ENCODE peak calls at places on chromosome 3, in four cellular contexts. F is activated naive CD4-positive, alpha-beta T cell treated with Interleukin-2 at 50 U/mL for 16 hours; R is HAP-1; M is activated T-helper 9 cell treated with anti-CD3 and anti-CD28 coated beads, Interleukin-2, amount 50 U/mL, for 16 hours. J is an unnamed sample.

GRCh38 chr3:155335955-155336354 is 42.5 kb upstream of the STRIT1 start:
- DNase-seq in R (no peak), F (no peak), M (no peak), J (no peak)

GRCh38 chr3:135325726-135326245 is 530.7 kb downstream of the EPHB1 start:
- DNase-seq in F (no peak), R (no peak), M (no peak), J (no peak)

GRCh38 chr3:158773845-158774542 is 27.9 kb upstream of the MFSD1 start:
- DNase-seq in F (no peak), M (no peak), R (no peak), J (peak; percentile 42)

GRCh38 chr3:16177962-16178627 is 3.6 kb downstream of the GALNT15 start:
- DNase-seq in M (peak; percentile 37), F (peak; percentile 64), R (peak; percentile 83), J (peak; percentile 61)

GRCh38 chr3:128296469-128297251 is 143.4 kb downstream of the EEFSEC start:
- DNase-seq in M (no peak), R (peak; percentile 2), F (no peak), J (no peak)

GRCh38 chr3:151290673-151291072 is 12.3 kb upstream of the P2RY14 start:
- DNase-seq in F (no peak), M (no peak), R (no peak), J (no peak)

GRCh38 chr3:118932822-118933558 is 101.7 kb downstream of the IGSF11 start:
- DNase-seq in F (no peak), R (no peak), M (no peak), J (no peak)

GRCh38 chr3:16423947-16424673 is 89.4 kb downstream of the RFTN1 start:
- DNase-seq in R (no peak), F (no peak), M (no peak), J (no peak)

GRCh38 chr3:98778852-98779379 is 15.8 kb downstream of the ST3GAL6 start:
- DNase-seq in R (no peak), M (no peak), F (no peak), J (peak; percentile 13)

GRCh38 chr3:46114324-46114988 is 87.2 kb upstream of the XCR1 start:
- DNase-seq in F (no peak), M (no peak), R (no peak), J (no peak)

GRCh38 chr3:178295257-178295912 is 240.9 kb upstream of the KCNMB2 start:
- DNase-seq in M (no peak), R (no peak), F (no peak), J (no peak)

GRCh38 chr3:59692117-59692516 is 642.3 kb upstream of the CFAP20DC start:
- DNase-seq in M (no peak), F (no peak), R (no peak), J (no peak)

GRCh38 chr3:115916866-115917265 is 293.6 kb downstream of the GAP43 start:
- DNase-seq in F (no peak), M (no peak), R (no peak), J (no peak)

GRCh38 chr3:193053031-193053430 is 135.4 kb upstream of the MB21D2 start:
- DNase-seq in R (no peak), F (no peak), M (no peak), J (no peak)

GRCh38 chr3:37779289-37780152 is 82.2 kb upstream of the CTDSPL start:
- DNase-seq in M (no peak), R (peak; percentile 50), F (no peak), J (peak; percentile 40)

GRCh38 chr3:39250116-39250747 is 29.6 kb downstream of the CX3CR1 start:
- DNase-seq in M (no peak), F (no peak), R (no peak), J (no peak)

GRCh38 chr3:161273589-161274218 is 52.6 kb downstream of the NMD3 start:
- DNase-seq in R (peak; percentile 49), F (peak; percentile 14), M (no peak), J (peak; percentile 45)

GRCh38 chr3:9951962-9952805 is at the start of gene PRRT3:
- DNase-seq in R (peak; percentile 73), M (peak; percentile 42), F (peak; percentile 67), J (no peak)

GRCh38 chr3:38843898-38844297 is 27.9 kb upstream of the SCN10A start:
- DNase-seq in R (no peak), F (no peak), M (no peak), J (no peak)

GRCh38 chr3:182921665-182922355 is 58.5 kb downstream of the DCUN1D1 start:
- DNase-seq in R (no peak), F (no peak), M (no peak), J (no peak)

GRCh38 chr3:40237892-40238571 is 71.5 kb upstream of the EIF1B start:
- DNase-seq in M (no peak), F (no peak), R (peak; percentile 56), J (no peak)

GRCh38 chr3:157109267-157110141 is 50.4 kb downstream of the CCNL1 start:
- DNase-seq in R (no peak), F (no peak), M (no peak), J (no peak)

GRCh38 chr3:3800685-3801509 is 1.7 kb downstream of the LRRN1 start:
- DNase-seq in M (no peak), R (peak; percentile 57), F (no peak), J (peak; percentile 21)

GRCh38 chr3:159637895-159638542 is 350.6 kb upstream of the IL12A start:
- DNase-seq in R (no peak), F (no peak), M (no peak), J (no peak)

GRCh38 chr3:20320489-20320888 is 134.5 kb upstream of the SGO1 start:
- DNase-seq in R (no peak), F (no peak), M (no peak), J (no peak)

GRCh38 chr3:75341324-75342067 is 322.6 kb upstream of the FRG2C start:
- DNase-seq in F (no peak), R (no peak), M (no peak), J (no peak)

GRCh38 chr3:14605070-14605469 is 46.5 kb upstream of the CCDC174 start:
- DNase-seq in F (no peak), M (no peak), R (no peak), J (no peak)

GRCh38 chr3:64408770-64409169 is 183.5 kb upstream of the PRICKLE2 start:
- DNase-seq in R (no peak), M (no peak), F (no peak), J (no peak)

GRCh38 chr3:28667646-28668376 is 319.2 kb upstream of the AZI2 start:
- DNase-seq in R (peak; percentile 77), F (peak; percentile 37), M (peak; percentile 7), J (peak; percentile 72)

GRCh38 chr3:151225040-151225975 is 22.3 kb upstream of the GPR171 start:
- DNase-seq in F (no peak), R (no peak), M (no peak), J (no peak)

GRCh38 chr3:132135628-132136333 is 101.0 kb upstream of the CPNE4 start:
- DNase-seq in R (no peak), M (no peak), F (no peak), J (no peak)

GRCh38 chr3:178245385-178245778 is 290.9 kb upstream of the KCNMB2 start:
- DNase-seq in F (no peak), R (no peak), M (no peak), J (no peak)

GRCh38 chr3:52452126-52452525 is 1.7 kb downstream of the TNNC1 start:
- DNase-seq in F (no peak), R (no peak), M (no peak), J (no peak)

GRCh38 chr3:132283440-132283839 is 33.8 kb upstream of the ACP3 start:
- DNase-seq in M (no peak), R (no peak), F (no peak), J (no peak)

GRCh38 chr3:152644478-152644877 is 190.5 kb upstream of the P2RY1 start:
- DNase-seq in M (no peak), F (no peak), R (no peak), J (no peak)

GRCh38 chr3:183554377-183554776 is 1.1 kb downstream of the KLHL6 start:
- DNase-seq in F (no peak), R (no peak), M (no peak), J (no peak)

GRCh38 chr3:123876858-123877257 is 7.3 kb downstream of the MYLK start:
- DNase-seq in F (no peak), M (no peak), R (no peak), J (no peak)

GRCh38 chr3:115989927-115990326 is 366.6 kb downstream of the GAP43 start:
- DNase-seq in M (no peak), F (no peak), R (no peak), J (no peak)

GRCh38 chr3:73669268-73669667 is 44.5 kb upstream of the PDZRN3 start:
- DNase-seq in R (no peak), F (no peak), M (no peak), J (no peak)

GRCh38 chr3:81364411-81364810 is 397.0 kb downstream of the GBE1 start:
- DNase-seq in R (no peak), M (no peak), F (no peak), J (no peak)